ENCODE peak calls at places on chromosome 19, in five cellular contexts. G is T-helper 17 cell; K is nucleus accumbens; X is cardiac muscle cell; M is CD4-positive, CD25-positive, alpha-beta regulatory T cell. Y is an unnamed sample.

GRCh38 chr19:18894254-18895037 is 1.5 kb downstream of the CERS1 start:
- DNase-seq in G (no peak), K (peak), X (no peak), M (no peak), Y (no peak)

GRCh38 chr19:46596008-46596407 is 5.1 kb upstream of the CALM3 start:
- DNase-seq in G (no peak), K (no peak), X (no peak), M (no peak), Y (no peak)

GRCh38 chr19:2251577-2252480 is 2.7 kb downstream of the AMH start:
- DNase-seq in G (no peak), K (no peak), X (no peak), M (no peak), Y (no peak)

GRCh38 chr19:49881186-49881585 is 3.7 kb downstream of the TBC1D17 start:
- DNase-seq in G (no peak), K (no peak), X (no peak), M (no peak), Y (no peak)

GRCh38 chr19:55443824-55444719 is 972 bp upstream of the SHISA7 start:
- DNase-seq in G (no peak), K (no peak), X (no peak), M (no peak), Y (no peak)

GRCh38 chr19:13974073-13974472 is 21.8 kb downstream of the DCAF15 start:
- DNase-seq in G (no peak), K (no peak), X (peak), M (peak), Y (no peak)

GRCh38 chr19:46685189-46685588 is 24.2 kb upstream of the DACT3 start:
- DNase-seq in G (no peak), K (no peak), X (no peak), M (no peak), Y (no peak)

GRCh38 chr19:57058871-57059270 is 60.9 kb upstream of the USP29 start:
- DNase-seq in G (no peak), K (no peak), X (no peak), M (no peak), Y (no peak)

GRCh38 chr19:58559275-58560006 is 1.0 kb upstream of the UBE2M start:
- DNase-seq in G (no peak), K (no peak), X (peak), M (peak), Y (peak)

GRCh38 chr19:33535176-33535575 is 13.6 kb upstream of the PEPD start:
- DNase-seq in G (no peak), K (no peak), X (no peak), M (no peak), Y (no peak)

GRCh38 chr19:49061000-49061399 is 3.5 kb upstream of the CGB7 start:
- DNase-seq in G (no peak), K (no peak), X (no peak), M (no peak), Y (no peak)

GRCh38 chr19:54331626-54332025 is 7.3 kb downstream of the LILRA4 start:
- DNase-seq in G (no peak), K (no peak), X (no peak), M (no peak), Y (no peak)

GRCh38 chr19:1470864-1471513 is 8.0 kb downstream of the C19orf25 start:
- DNase-seq in G (no peak), K (no peak), X (peak), M (peak), Y (peak)

GRCh38 chr19:1251503-1252220 is 3.3 kb downstream of the MIDN start:
- DNase-seq in G (peak), K (peak), X (no peak), M (peak), Y (peak)

GRCh38 chr19:47240996-47241918 is 10.3 kb upstream of the BBC3 start:
- DNase-seq in G (peak), K (peak), X (peak), M (peak), Y (peak)